ENCODE peak calls at places on chromosomes 11 and 22, in ten cellular contexts. O is right atrium auricular region, T is RWPE1, M is neural crest cell, E is heart left ventricle, Y is nephron progenitor cell, Z is tibial artery, D is AG10803, B is neural progenitor cell, I is WTC11. K is an unnamed sample.

GRCh38 chr11:100827934-100828661 is 141.0 kb downstream of the ARHGAP42 start:
- DNase-seq in O (no peak), T (peak), M (no peak), E (no peak), Y (peak), Z (no peak), D (no peak), B (peak), I (no peak), K (no peak)

GRCh38 chr11:97908354-97908753 is 1112.4 kb upstream of the CNTN5 start:
- DNase-seq in O (no peak), T (no peak), M (no peak), E (peak), Y (no peak), Z (no peak), D (no peak), B (no peak), I (peak), K (no peak)

GRCh38 chr11:99814021-99814420 is 793.3 kb downstream of the CNTN5 start:
- DNase-seq in O (no peak), T (no peak), M (no peak), E (no peak), Y (no peak), Z (no peak), D (no peak), B (no peak), I (no peak), K (no peak)

GRCh38 chr11:95378789-95379188 is 147.8 kb upstream of the SESN3 start:
- DNase-seq in O (no peak), T (no peak), M (no peak), E (no peak), Y (no peak), Z (no peak), D (no peak), B (no peak), I (no peak), K (no peak)

GRCh38 chr11:107018902-107019493 is 722 bp upstream of the GUCY1A2 start:
- DNase-seq in O (peak), T (peak), M (peak), E (peak), Y (peak), Z (peak), D (peak), B (peak), I (peak), K (peak)

GRCh38 chr11:35177370-35177769 is 38.4 kb downstream of the CD44 start:
- DNase-seq in O (no peak), T (no peak), M (no peak), E (no peak), Y (peak), Z (no peak), D (no peak), B (no peak), I (no peak), K (no peak)

GRCh38 chr22:30573594-30574094 is 821 bp downstream of the GAL3ST1 start:
- DNase-seq in O (no peak), T (no peak), M (no peak), E (no peak), Y (no peak), Z (no peak), D (no peak), B (no peak), I (no peak), K (no peak)

GRCh38 chr11:123797065-123797940 is 8.8 kb downstream of the OR6M1 start:
- DNase-seq in O (no peak), T (no peak), M (no peak), E (no peak), Y (no peak), Z (no peak), D (no peak), B (no peak), I (no peak), K (no peak)

GRCh38 chr22:39253427-39254070 is 8.8 kb upstream of the PDGFB start:
- DNase-seq in O (peak), T (peak), M (no peak), E (peak), Y (no peak), Z (peak), D (peak), B (no peak), I (no peak), K (peak)

GRCh38 chr22:41341990-41342389 is 39.8 kb upstream of the TEF start:
- DNase-seq in O (no peak), T (no peak), M (no peak), E (no peak), Y (no peak), Z (no peak), D (no peak), B (no peak), I (no peak), K (no peak)

GRCh38 chr11:18151581-18151980 is 19.2 kb downstream of the MRGPRX3 start:
- DNase-seq in O (no peak), T (no peak), M (no peak), E (no peak), Y (no peak), Z (no peak), D (no peak), B (no peak), I (no peak), K (no peak)

GRCh38 chr11:44974402-44975000 is 23.8 kb upstream of the TP53I11 start:
- DNase-seq in O (no peak), T (no peak), M (no peak), E (no peak), Y (no peak), Z (no peak), D (no peak), B (no peak), I (no peak), K (no peak)

GRCh38 chr11:8671242-8671641 is 11.2 kb downstream of the TRIM66 start:
- DNase-seq in O (peak), T (peak), M (peak), E (no peak), Y (peak), Z (peak), D (peak), B (peak), I (peak), K (no peak)

GRCh38 chr11:128967578-128967977 is 24.9 kb upstream of the TP53AIP1 start:
- DNase-seq in O (no peak), T (no peak), M (no peak), E (no peak), Y (no peak), Z (no peak), D (no peak), B (no peak), I (no peak), K (no peak)

GRCh38 chr22:32050678-32051515 is 7.8 kb downstream of the SLC5A1 start:
- DNase-seq in O (peak), T (peak), M (no peak), E (no peak), Y (peak), Z (peak), D (peak), B (no peak), I (no peak), K (no peak)

GRCh38 chr11:15072551-15073143 is 746 bp upstream of the CALCB start:
- DNase-seq in O (no peak), T (no peak), M (no peak), E (no peak), Y (no peak), Z (no peak), D (no peak), B (no peak), I (no peak), K (no peak)

GRCh38 chr11:120304526-120304925 is 20.6 kb upstream of the TLCD5 start:
- DNase-seq in O (no peak), T (peak), M (no peak), E (no peak), Y (no peak), Z (no peak), D (no peak), B (no peak), I (no peak), K (no peak)

GRCh38 chr11:125165111-125165663 is 636 bp downstream of the PKNOX2 start:
- DNase-seq in O (no peak), T (peak), M (no peak), E (peak), Y (peak), Z (peak), D (peak), B (peak), I (peak), K (no peak)

GRCh38 chr11:129376658-129377341 is 1.2 kb downstream of the BARX2 start:
- DNase-seq in O (no peak), T (no peak), M (no peak), E (no peak), Y (no peak), Z (no peak), D (no peak), B (peak), I (no peak), K (no peak)

GRCh38 chr11:62983536-62984199 is 1.1 kb downstream of the SLC22A6 start:
- DNase-seq in O (no peak), T (no peak), M (no peak), E (no peak), Y (no peak), Z (no peak), D (no peak), B (no peak), I (no peak), K (no peak)

GRCh38 chr11:62985351-62985750 is 584 bp upstream of the SLC22A6 start:
- DNase-seq in O (no peak), T (no peak), M (no peak), E (no peak), Y (no peak), Z (no peak), D (no peak), B (no peak), I (no peak), K (no peak)

GRCh38 chr11:62984451-62984991 is at the start of gene SLC22A6:
- DNase-seq in O (no peak), T (no peak), M (no peak), E (no peak), Y (no peak), Z (no peak), D (no peak), B (peak), I (no peak), K (no peak)

GRCh38 chr11:62980133-62980760 is 4.5 kb downstream of the SLC22A6 start:
- DNase-seq in O (no peak), T (no peak), M (no peak), E (no peak), Y (peak), Z (no peak), D (no peak), B (peak), I (no peak), K (no peak)

DNA sequence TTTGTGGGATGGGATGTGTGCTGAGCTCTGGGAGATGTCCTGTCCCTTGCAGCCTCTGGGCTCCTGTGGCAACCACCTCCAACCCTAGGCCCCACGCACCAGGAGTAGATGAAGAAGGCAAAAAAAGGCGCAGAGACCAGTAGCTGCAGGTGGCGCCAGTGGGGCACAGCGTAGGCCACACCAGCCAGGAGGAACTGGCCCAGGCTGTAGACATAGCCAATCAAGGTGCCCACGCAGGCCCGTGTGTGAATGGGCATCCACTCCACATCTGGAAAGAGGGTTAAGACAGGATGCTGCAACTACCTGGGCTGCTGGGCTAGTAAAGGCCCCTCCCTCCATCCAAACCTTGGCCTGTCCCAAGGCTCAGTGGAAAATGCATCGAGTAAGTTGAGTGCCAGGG is 3.0 kb downstream of the SLC22A6 start:
- DNase-seq in O (no peak), T (no peak), M (no peak), E (no peak), Y (no peak), Z (no peak), D (no peak), B (no peak), I (peak), K (no peak)
- TF ChIP-seq CTCF in O (no peak), T (no peak), M (no peak), E (no peak), Y (no peak), Z (no peak), D (no peak), B (peak), I (no peak), K (no peak)

GRCh38 chr11:73143126-73143838 is 1.2 kb upstream of the FCHSD2 start:
- DNase-seq in O (no peak), T (no peak), M (no peak), E (no peak), Y (no peak), Z (no peak), D (no peak), B (peak), I (no peak), K (no peak)
- TF ChIP-seq CTCF in O (no peak), T (no peak), M (no peak), E (no peak), Y (no peak), Z (no peak), D (no peak), B (no peak), I (no peak), K (no peak)

GRCh38 chr11:96827164-96827563 is 437.4 kb downstream of the JRKL start:
- DNase-seq in O (no peak), T (no peak), M (no peak), E (no peak), Y (peak), Z (no peak), D (no peak), B (peak), I (no peak), K (no peak)
- TF ChIP-seq CTCF in O (no peak), T (peak), M (peak), E (peak), Y (peak), Z (no peak), D (no peak), B (peak), I (no peak), K (no peak)

GRCh38 chr11:23313001-23313400 is 452.7 kb upstream of the CCDC179 start:
- DNase-seq in O (no peak), T (no peak), M (no peak), E (no peak), Y (no peak), Z (no peak), D (peak), B (no peak), I (no peak), K (no peak)
- TF ChIP-seq CTCF in O (no peak), T (no peak), M (no peak), E (no peak), Y (no peak), Z (no peak), D (no peak), B (no peak), I (no peak), K (no peak)

DNA sequence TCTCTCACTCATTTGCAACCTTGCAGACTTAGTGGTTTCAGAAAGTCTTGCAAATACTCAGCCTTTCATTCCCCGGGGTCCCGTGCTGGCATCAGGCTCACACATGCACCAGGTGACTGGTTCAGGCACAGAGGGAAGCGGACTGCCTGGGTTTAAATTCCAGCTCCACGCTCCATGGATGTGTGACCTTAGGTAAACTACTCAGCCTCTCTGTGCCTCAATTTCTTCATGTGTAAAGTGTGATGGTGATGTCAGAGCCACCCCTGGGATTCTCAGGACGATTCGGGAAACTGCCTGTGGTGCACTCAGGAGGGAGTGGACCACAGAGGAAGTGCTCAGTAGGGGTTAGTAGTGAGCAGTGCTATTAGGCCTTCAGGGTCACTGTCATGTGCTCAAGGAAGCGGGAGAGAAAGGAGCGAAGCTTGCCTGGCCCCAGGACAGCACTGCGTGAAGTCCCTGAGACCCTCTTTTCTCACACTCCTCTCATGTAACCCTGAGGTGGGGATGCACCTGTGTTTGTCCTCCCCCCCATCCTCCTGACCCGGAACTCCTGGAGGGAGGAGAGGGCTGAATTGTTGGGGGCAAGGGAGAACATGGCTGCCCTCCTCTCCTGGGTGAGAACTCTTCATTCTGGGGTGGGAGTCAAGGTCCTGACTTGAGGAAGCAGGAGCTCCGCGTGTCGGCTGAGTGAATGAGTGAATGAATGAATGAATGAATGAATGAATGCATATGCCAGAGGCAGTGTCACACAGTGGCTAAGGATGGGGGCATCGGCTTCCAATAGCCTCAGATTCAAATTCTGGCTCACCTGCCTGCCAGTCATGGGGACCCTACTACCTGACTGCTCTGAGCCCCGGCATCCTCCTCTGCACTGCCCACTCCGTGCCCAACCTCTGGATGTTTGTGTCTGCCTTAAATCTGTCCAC is 14.4 kb upstream of the UPK3A start:
- DNase-seq in O (no peak), T (no peak), M (no peak), E (no peak), Y (no peak), Z (no peak), D (no peak), B (no peak), I (no peak), K (no peak)
- TF ChIP-seq CTCF in O (no peak), T (no peak), M (no peak), E (no peak), Y (no peak), Z (no peak), D (no peak), B (no peak), I (no peak), K (no peak)

GRCh38 chr11:75495749-75496641 is 29.7 kb downstream of the GDPD5 start:
- DNase-seq in O (no peak), T (no peak), M (no peak), E (no peak), Y (no peak), Z (no peak), D (no peak), B (peak), I (peak), K (no peak)
- TF ChIP-seq CTCF in O (no peak), T (no peak), M (no peak), E (no peak), Y (no peak), Z (no peak), D (no peak), B (peak), I (no peak), K (no peak)